ENCODE peak calls at places on chromosomes 7 and 10, in six cellular contexts. N is ovary, Y is hepatocyte, K is pancreas, T is right cardiac atrium, X is astrocyte of the spinal cord. V is an unnamed sample.

GRCh38 chr10:111297351-111297848 is 220.6 kb downstream of the ADRA2A start:
- DNase-seq in N (no peak), Y (peak; percentile 31), K (no peak), T (no peak), X (peak; percentile 5), V (no peak)

GRCh38 chr7:47394751-47395252 is 187.1 kb downstream of the TNS3 start:
- DNase-seq in N (no peak), Y (no peak), K (peak; percentile 38), T (no peak), X (no peak), V (no peak)

GRCh38 chr10:69742928-69743602 is 58.6 kb upstream of the COL13A1 start:
- DNase-seq in N (no peak), Y (peak; percentile 55), K (no peak), T (peak; percentile 37), X (no peak), V (peak; percentile 29)

GRCh38 chr10:110101464-110102144 is 93.8 kb downstream of the ADD3 start:
- DNase-seq in N (no peak), Y (no peak), K (no peak), T (no peak), X (no peak), V (peak; percentile 5)

GRCh38 chr10:77493239-77493806 is 144.3 kb downstream of the KCNMA1 start:
- DNase-seq in N (no peak), Y (no peak), K (no peak), T (no peak), X (no peak), V (no peak)

GRCh38 chr7:112272921-112273561 is 66.5 kb downstream of the ZNF277 start:
- DNase-seq in N (no peak), Y (no peak), K (no peak), T (peak; percentile 14), X (no peak), V (no peak)

GRCh38 chr10:59724098-59724938 is 14.7 kb upstream of the SLC16A9 start:
- DNase-seq in N (no peak), Y (no peak), K (no peak), T (no peak), X (no peak), V (peak; percentile 11)

GRCh38 chr7:46949270-46949931 is 632.5 kb downstream of the TNS3 start:
- DNase-seq in N (no peak), Y (no peak), K (no peak), T (no peak), X (no peak), V (no peak)

GRCh38 chr10:94607111-94607510 is 61.5 kb downstream of the HELLS start:
- DNase-seq in N (no peak), Y (no peak), K (no peak), T (no peak), X (no peak), V (no peak)

GRCh38 chr10:101085846-101086245 is 24.1 kb downstream of the KAZALD1 start:
- DNase-seq in N (no peak), Y (no peak), K (no peak), T (no peak), X (no peak), V (peak; percentile 90)

GRCh38 chr7:28041508-28042314 is 138.9 kb downstream of the JAZF1 start:
- DNase-seq in N (no peak), Y (no peak), K (no peak), T (no peak), X (peak; percentile 71), V (peak; percentile 66)

GRCh38 chr7:143322646-143323343 is 6.9 kb downstream of the CLCN1 start:
- DNase-seq in N (peak; percentile 22), Y (peak; percentile 22), K (no peak), T (no peak), X (no peak), V (no peak)

GRCh38 chr10:30529373-30529998 is 95.5 kb downstream of the MAP3K8 start:
- DNase-seq in N (no peak), Y (no peak), K (no peak), T (peak; percentile 66), X (no peak), V (no peak)

GRCh38 chr7:116686033-116686432 is 14.0 kb downstream of the MET start:
- DNase-seq in N (no peak), Y (no peak), K (no peak), T (no peak), X (no peak), V (no peak)

GRCh38 chr10:92923416-92923815 is 75.1 kb downstream of the EXOC6 start:
- DNase-seq in N (no peak), Y (no peak), K (no peak), T (no peak), X (no peak), V (no peak)

GRCh38 chr10:62244785-62245595 is 23.7 kb downstream of the RTKN2 start:
- DNase-seq in N (no peak), Y (peak; percentile 77), K (no peak), T (no peak), X (peak; percentile 80), V (peak; percentile 78)

GRCh38 chr7:47461161-47461560 is 120.8 kb downstream of the TNS3 start:
- DNase-seq in N (peak; percentile 62), Y (no peak), K (no peak), T (peak; percentile 75), X (peak; percentile 81), V (no peak)

GRCh38 chr10:116743266-116744064 is 1.1 kb upstream of the HSPA12A start:
- DNase-seq in N (no peak), Y (no peak), K (no peak), T (no peak), X (no peak), V (no peak)

GRCh38 chr10:30637881-30638467 is 8.4 kb upstream of the LYZL2 start:
- DNase-seq in N (no peak), Y (peak; percentile 58), K (no peak), T (no peak), X (peak; percentile 89), V (peak; percentile 91)

GRCh38 chr10:99849057-99849456 is 66.6 kb downstream of the ABCC2 start:
- DNase-seq in N (no peak), Y (no peak), K (no peak), T (no peak), X (no peak), V (no peak)

GRCh38 chr10:99849525-99849924 is 67.1 kb downstream of the ABCC2 start:
- DNase-seq in N (no peak), Y (peak; percentile 53), K (no peak), T (no peak), X (no peak), V (no peak)

GRCh38 chr10:99844433-99844955 is 62.1 kb downstream of the ABCC2 start:
- DNase-seq in N (no peak), Y (no peak), K (no peak), T (no peak), X (no peak), V (no peak)

GRCh38 chr10:99843310-99843709 is 60.9 kb downstream of the ABCC2 start:
- DNase-seq in N (no peak), Y (no peak), K (no peak), T (no peak), X (no peak), V (no peak)

GRCh38 chr10:99845837-99846382 is 63.5 kb downstream of the ABCC2 start:
- DNase-seq in N (peak; percentile 74), Y (peak; percentile 93), K (peak; percentile 67), T (peak; percentile 68), X (peak; percentile 93), V (peak; percentile 92)
- H3K4me3 ChIP-seq in N (no peak overlapping the region), Y (no peak overlapping the region), K (peak overlapping the region; percentile 24), T (peak overlapping the region; percentile 31), X (peak overlapping the region; percentile 7), V (no peak overlapping the region)

DNA sequence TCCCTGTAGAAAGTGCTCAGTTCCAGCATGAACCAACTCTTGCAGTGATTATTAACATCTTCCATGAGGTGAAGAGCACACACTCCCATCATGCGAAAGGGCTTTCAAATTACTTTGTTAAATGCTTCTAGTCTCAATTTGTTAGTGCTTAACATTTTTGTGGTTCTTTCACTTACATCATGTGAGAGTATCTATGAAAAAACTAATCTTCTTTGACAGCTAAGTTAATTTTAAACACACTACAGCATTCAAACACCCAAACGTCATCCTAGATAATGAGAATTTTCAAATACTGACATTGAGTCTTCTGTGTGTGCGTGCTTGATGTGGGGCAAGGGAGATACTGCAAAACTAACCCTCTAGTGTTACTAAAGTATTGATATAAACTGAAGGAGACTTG is 84.8 kb downstream of the ETV1 start:
- DNase-seq in N (no peak), Y (no peak), K (no peak), T (no peak), X (peak; percentile 24), V (no peak)
- H3K4me3 ChIP-seq in N (no peak overlapping the region), Y (no peak overlapping the region), K (no peak overlapping the region), T (no peak overlapping the region), X (no peak overlapping the region), V (no peak overlapping the region)

GRCh38 chr7:34758111-34758601 is 100.1 kb downstream of the NPSR1 start:
- DNase-seq in N (no peak), Y (peak; percentile 58), K (no peak), T (no peak), X (no peak), V (peak; percentile 66)

GRCh38 chr7:34755008-34755407 is 97.0 kb downstream of the NPSR1 start:
- DNase-seq in N (no peak), Y (no peak), K (no peak), T (no peak), X (no peak), V (no peak)

GRCh38 chr7:34756025-34756437 is 98.0 kb downstream of the NPSR1 start:
- DNase-seq in N (no peak), Y (no peak), K (no peak), T (no peak), X (no peak), V (peak; percentile 7)

GRCh38 chr7:34757570-34758110 is 99.6 kb downstream of the NPSR1 start:
- DNase-seq in N (no peak), Y (no peak), K (no peak), T (no peak), X (no peak), V (no peak)

DNA sequence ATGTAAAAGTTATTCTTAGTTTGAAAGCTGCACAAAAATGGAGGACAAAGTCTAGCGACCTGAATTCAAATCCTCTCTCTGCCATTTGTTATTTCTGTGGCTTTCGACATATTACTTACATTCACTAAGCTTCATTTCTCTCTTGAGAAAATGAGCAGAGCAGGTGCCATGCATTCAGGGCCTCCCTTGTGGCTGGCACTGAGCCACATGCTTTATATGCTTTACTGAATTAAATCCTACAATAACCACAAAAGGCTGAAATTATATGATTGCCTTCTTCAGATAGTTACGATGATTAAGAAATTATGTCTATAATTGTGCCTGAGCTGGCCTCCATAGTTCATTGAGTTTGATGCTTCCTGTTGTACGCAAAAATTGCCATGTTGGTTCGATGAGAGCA is 98.7 kb downstream of the NPSR1 start:
- DNase-seq in N (no peak), Y (no peak), K (no peak), T (no peak), X (no peak), V (no peak)
- H3K4me3 ChIP-seq in N (no peak overlapping the region), Y (no peak overlapping the region), K (no peak overlapping the region), T (no peak overlapping the region), X (no peak overlapping the region), V (no peak overlapping the region)

DNA sequence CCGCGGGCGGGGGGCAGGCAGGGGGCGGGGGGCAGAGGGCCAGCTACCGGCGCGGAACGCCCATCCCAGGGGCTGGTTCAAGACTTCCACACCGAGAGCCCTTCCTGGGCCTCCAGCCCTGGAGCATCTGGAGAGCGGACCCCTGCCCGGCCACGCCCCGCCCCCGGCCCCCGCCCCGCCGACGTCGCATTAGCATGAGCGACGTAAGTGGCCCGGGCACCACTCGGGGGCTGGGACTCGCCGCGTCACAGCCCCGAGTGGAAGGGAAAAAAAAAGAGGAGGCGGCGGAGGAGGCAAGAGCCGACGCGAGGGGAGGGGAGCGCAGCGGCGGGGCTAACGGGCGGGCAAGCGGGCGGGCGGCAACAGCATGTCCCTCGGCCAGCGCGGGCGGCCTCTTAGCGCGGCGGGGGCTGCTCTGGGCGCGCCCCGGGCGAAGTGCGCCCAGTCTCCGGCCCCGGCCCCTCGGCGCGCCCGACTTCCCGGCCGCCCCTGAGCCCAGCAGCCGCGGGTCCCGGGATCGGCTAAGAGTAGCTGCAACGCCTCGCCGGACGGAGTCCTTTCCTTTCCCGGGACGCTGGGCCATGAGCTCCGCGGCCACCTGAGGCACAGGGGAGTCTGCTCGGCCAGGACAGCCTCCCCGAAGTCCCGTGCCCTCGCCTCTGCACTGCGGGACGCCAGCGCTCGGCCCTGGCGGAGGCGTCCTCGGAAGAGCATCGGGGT is at the start of gene SLC18A3:
- DNase-seq in N (no peak), Y (no peak), K (peak; percentile 51), T (no peak), X (no peak), V (no peak)
- H3K4me3 ChIP-seq in N (no peak within 1 kb of the TSS), Y (peak within 1 kb of the TSS; percentile 20), K (peak within 1 kb of the TSS; percentile 20), T (no peak within 1 kb of the TSS), X (no peak within 1 kb of the TSS), V (no peak within 1 kb of the TSS)

V was measured in epithelial cell of esophagus.